ENCODE peak calls at places on chromosome 18, in seven cellular contexts. One of them, this sample, is unnamed.

GRCh38 chr18:31684279-31685096 is at the start of gene B4GALT6:
- DNase-seq in brain microvascular endothelial cell: peak; percentile 7
- DNase-seq in PC-3: peak; percentile 11
- DNase-seq in AG04450: no peak
- DNase-seq in colonic mucosa: peak; percentile 43
- DNase-seq in endodermal cell: peak; percentile 86
- DNase-seq in body of pancreas: peak; percentile 30
- DNase-seq in this sample: peak; percentile 22

GRCh38 chr18:49274188-49274714 is 186.2 kb downstream of the DYM start:
- DNase-seq in body of pancreas: no peak
- DNase-seq in PC-3: no peak
- DNase-seq in AG04450: no peak
- DNase-seq in brain microvascular endothelial cell: no peak
- DNase-seq in endodermal cell: no peak
- DNase-seq in colonic mucosa: no peak
- DNase-seq in this sample: no peak

GRCh38 chr18:7856733-7857132 is 289.6 kb downstream of the PTPRM start:
- DNase-seq in brain microvascular endothelial cell: peak; percentile 73
- DNase-seq in AG04450: no peak
- DNase-seq in PC-3: peak; percentile 19
- DNase-seq in endodermal cell: no peak
- DNase-seq in body of pancreas: no peak
- DNase-seq in colonic mucosa: no peak
- DNase-seq in this sample: no peak

GRCh38 chr18:79485788-79486355 is 90.1 kb downstream of the NFATC1 start:
- DNase-seq in colonic mucosa: no peak
- DNase-seq in body of pancreas: no peak
- DNase-seq in brain microvascular endothelial cell: peak; percentile 86
- DNase-seq in endodermal cell: no peak
- DNase-seq in PC-3: peak; percentile 6
- DNase-seq in AG04450: peak; percentile 54
- DNase-seq in this sample: no peak

GRCh38 chr18:711330-711692 is 1.1 kb downstream of the ENOSF1 start:
- DNase-seq in endodermal cell: peak; percentile 59
- DNase-seq in PC-3: no peak
- DNase-seq in brain microvascular endothelial cell: no peak
- DNase-seq in AG04450: no peak
- DNase-seq in colonic mucosa: no peak
- DNase-seq in body of pancreas: no peak
- DNase-seq in this sample: peak; percentile 14

GRCh38 chr18:34592961-34593382 is 117.1 kb upstream of the DTNA start:
- DNase-seq in body of pancreas: peak; percentile 64
- DNase-seq in endodermal cell: peak; percentile 83
- DNase-seq in brain microvascular endothelial cell: peak; percentile 59
- DNase-seq in colonic mucosa: no peak
- DNase-seq in PC-3: no peak
- DNase-seq in AG04450: peak; percentile 16
- DNase-seq in this sample: no peak

GRCh38 chr18:32469190-32469611 is 1.5 kb downstream of the GAREM1 start:
- DNase-seq in colonic mucosa: peak; percentile 47
- DNase-seq in AG04450: no peak
- DNase-seq in endodermal cell: peak; percentile 65
- DNase-seq in body of pancreas: peak; percentile 68
- DNase-seq in brain microvascular endothelial cell: peak; percentile 18
- DNase-seq in PC-3: peak; percentile 23
- DNase-seq in this sample: no peak

GRCh38 chr18:29147944-29148343 is 971.0 kb upstream of the CDH2 start:
- DNase-seq in brain microvascular endothelial cell: peak; percentile 57
- DNase-seq in PC-3: peak; percentile 46
- DNase-seq in colonic mucosa: no peak
- DNase-seq in body of pancreas: no peak
- DNase-seq in endodermal cell: peak; percentile 65
- DNase-seq in AG04450: peak; percentile 61
- DNase-seq in this sample: no peak

GRCh38 chr18:649341-649740 is 8.1 kb upstream of the TYMS start:
- DNase-seq in AG04450: no peak
- DNase-seq in body of pancreas: no peak
- DNase-seq in colonic mucosa: no peak
- DNase-seq in endodermal cell: no peak
- DNase-seq in PC-3: peak; percentile 89
- DNase-seq in brain microvascular endothelial cell: no peak
- DNase-seq in this sample: no peak

GRCh38 chr18:37395631-37396030 is 170.0 kb downstream of the CELF4 start:
- DNase-seq in endodermal cell: no peak
- DNase-seq in PC-3: no peak
- DNase-seq in AG04450: no peak
- DNase-seq in body of pancreas: no peak
- DNase-seq in colonic mucosa: no peak
- DNase-seq in brain microvascular endothelial cell: no peak
- DNase-seq in this sample: no peak

GRCh38 chr18:47876813-47877212 is 53.6 kb downstream of the SMAD2 start:
- DNase-seq in AG04450: no peak
- DNase-seq in PC-3: no peak
- DNase-seq in colonic mucosa: no peak
- DNase-seq in brain microvascular endothelial cell: no peak
- DNase-seq in body of pancreas: no peak
- DNase-seq in endodermal cell: no peak
- DNase-seq in this sample: no peak

GRCh38 chr18:31329787-31330438 is 12.0 kb downstream of the DSG1 start:
- DNase-seq in colonic mucosa: no peak
- DNase-seq in PC-3: no peak
- DNase-seq in body of pancreas: no peak
- DNase-seq in brain microvascular endothelial cell: no peak
- DNase-seq in endodermal cell: no peak
- DNase-seq in AG04450: no peak
- DNase-seq in this sample: no peak

GRCh38 chr18:50126466-50126865 is 68.5 kb downstream of the MYO5B start:
- DNase-seq in endodermal cell: no peak
- DNase-seq in AG04450: no peak
- DNase-seq in brain microvascular endothelial cell: no peak
- DNase-seq in PC-3: no peak
- DNase-seq in colonic mucosa: no peak
- DNase-seq in body of pancreas: no peak
- DNase-seq in this sample: no peak

GRCh38 chr18:2871111-2871720 is 24.4 kb downstream of the EMILIN2 start:
- DNase-seq in colonic mucosa: no peak
- DNase-seq in endodermal cell: no peak
- DNase-seq in AG04450: no peak
- DNase-seq in body of pancreas: no peak
- DNase-seq in brain microvascular endothelial cell: no peak
- DNase-seq in PC-3: no peak
- DNase-seq in this sample: no peak

GRCh38 chr18:59129964-59130703 is 9.6 kb upstream of the SEC11C start:
- DNase-seq in PC-3: no peak
- DNase-seq in body of pancreas: no peak
- DNase-seq in colonic mucosa: no peak
- DNase-seq in endodermal cell: no peak
- DNase-seq in AG04450: no peak
- DNase-seq in brain microvascular endothelial cell: no peak
- DNase-seq in this sample: no peak

GRCh38 chr18:59124370-59124704 is 15.3 kb upstream of the SEC11C start:
- DNase-seq in brain microvascular endothelial cell: no peak
- DNase-seq in PC-3: no peak
- DNase-seq in AG04450: no peak
- DNase-seq in endodermal cell: no peak
- DNase-seq in colonic mucosa: no peak
- DNase-seq in body of pancreas: no peak
- DNase-seq in this sample: no peak

GRCh38 chr18:59123588-59124369 is 15.9 kb upstream of the SEC11C start:
- DNase-seq in brain microvascular endothelial cell: peak; percentile 93
- DNase-seq in AG04450: peak; percentile 75
- DNase-seq in body of pancreas: no peak
- DNase-seq in colonic mucosa: no peak
- DNase-seq in endodermal cell: no peak
- DNase-seq in PC-3: peak; percentile 66
- DNase-seq in this sample: peak; percentile 65

GRCh38 chr18:59127047-59127446 is 12.6 kb upstream of the SEC11C start:
- DNase-seq in AG04450: no peak
- DNase-seq in colonic mucosa: no peak
- DNase-seq in PC-3: no peak
- DNase-seq in brain microvascular endothelial cell: no peak
- DNase-seq in endodermal cell: peak; percentile 60
- DNase-seq in body of pancreas: no peak
- DNase-seq in this sample: no peak
- TF ChIP-seq CTCF in AG04450: no peak
- TF ChIP-seq CTCF in colonic mucosa: no peak
- TF ChIP-seq CTCF in PC-3: no peak
- TF ChIP-seq CTCF in brain microvascular endothelial cell: no peak
- TF ChIP-seq CTCF in endodermal cell: peak; percentile 56
- TF ChIP-seq CTCF in body of pancreas: no peak
- TF ChIP-seq CTCF in this sample: no peak

DNA sequence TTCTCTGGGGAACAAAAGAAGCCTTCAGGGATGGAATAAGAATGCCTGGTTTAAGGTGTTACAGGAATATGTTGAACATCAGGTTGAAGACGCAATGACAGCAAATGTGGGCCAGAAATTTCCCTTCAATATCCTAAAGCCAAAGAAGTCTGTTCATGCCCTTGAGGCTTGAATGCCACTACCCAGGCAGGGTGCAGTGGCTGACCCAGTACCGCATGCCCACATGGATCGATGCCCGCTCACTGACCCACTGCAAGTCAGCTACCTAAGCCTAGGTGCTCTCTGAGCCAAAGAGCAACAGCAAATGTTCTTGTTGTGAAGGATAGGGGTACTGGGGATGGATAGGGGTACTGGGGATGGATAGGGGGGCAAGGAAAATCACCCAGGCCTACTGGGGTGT is 58.2 kb downstream of the GNAL start:
- DNase-seq in body of pancreas: no peak
- DNase-seq in AG04450: no peak
- DNase-seq in PC-3: no peak
- DNase-seq in endodermal cell: no peak
- DNase-seq in colonic mucosa: no peak
- DNase-seq in brain microvascular endothelial cell: no peak
- DNase-seq in this sample: no peak
- H3K27ac ChIP-seq in body of pancreas: no peak overlapping the region
- H3K27ac ChIP-seq in AG04450: no peak overlapping the region
- H3K27ac ChIP-seq in PC-3: no peak overlapping the region
- H3K27ac ChIP-seq in endodermal cell: no peak overlapping the region
- H3K27ac ChIP-seq in colonic mucosa: no peak overlapping the region
- H3K27ac ChIP-seq in brain microvascular endothelial cell: no peak overlapping the region
- H3K27ac ChIP-seq in this sample: no peak overlapping the region

GRCh38 chr18:44719519-44720060 is 38.9 kb downstream of the SETBP1 start:
- DNase-seq in brain microvascular endothelial cell: no peak
- DNase-seq in colonic mucosa: no peak
- DNase-seq in endodermal cell: no peak
- DNase-seq in body of pancreas: no peak
- DNase-seq in PC-3: no peak
- DNase-seq in AG04450: no peak
- DNase-seq in this sample: no peak

GRCh38 chr18:44723973-44724778 is 43.5 kb downstream of the SETBP1 start:
- DNase-seq in AG04450: no peak
- DNase-seq in endodermal cell: no peak
- DNase-seq in PC-3: no peak
- DNase-seq in brain microvascular endothelial cell: no peak
- DNase-seq in colonic mucosa: no peak
- DNase-seq in body of pancreas: no peak
- DNase-seq in this sample: no peak

GRCh38 chr18:44727291-44727690 is 46.6 kb downstream of the SETBP1 start:
- DNase-seq in endodermal cell: no peak
- DNase-seq in brain microvascular endothelial cell: no peak
- DNase-seq in AG04450: no peak
- DNase-seq in PC-3: no peak
- DNase-seq in colonic mucosa: no peak
- DNase-seq in body of pancreas: no peak
- DNase-seq in this sample: no peak

GRCh38 chr18:44725300-44726096 is 44.8 kb downstream of the SETBP1 start:
- DNase-seq in colonic mucosa: no peak
- DNase-seq in brain microvascular endothelial cell: peak; percentile 72
- DNase-seq in endodermal cell: no peak
- DNase-seq in body of pancreas: peak; percentile 29
- DNase-seq in PC-3: peak; percentile 21
- DNase-seq in AG04450: no peak
- DNase-seq in this sample: peak; percentile 26

DNA sequence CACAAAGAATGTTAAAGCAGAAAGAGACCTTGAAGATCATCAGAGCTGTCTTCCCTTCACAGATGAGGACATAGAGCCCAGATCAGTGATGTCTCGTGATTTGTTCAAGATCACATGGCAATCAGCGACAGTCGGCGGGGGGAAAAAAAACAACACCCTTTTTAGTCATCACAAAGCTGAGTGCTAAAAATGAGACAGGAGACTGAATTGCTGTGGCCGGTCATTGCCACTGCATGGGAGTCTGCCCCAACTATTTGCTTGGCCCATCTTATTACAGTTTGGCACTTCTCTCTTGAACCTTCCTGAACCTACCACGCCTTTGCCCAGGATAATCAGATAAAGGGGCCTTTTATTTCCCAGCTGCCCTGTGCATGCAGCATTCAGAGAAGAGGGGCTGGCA is 42.7 kb downstream of the SETBP1 start:
- DNase-seq in brain microvascular endothelial cell: no peak
- DNase-seq in colonic mucosa: no peak
- DNase-seq in PC-3: no peak
- DNase-seq in endodermal cell: no peak
- DNase-seq in body of pancreas: no peak
- DNase-seq in AG04450: no peak
- DNase-seq in this sample: no peak
- TF ChIP-seq CTCF in brain microvascular endothelial cell: no peak
- TF ChIP-seq CTCF in colonic mucosa: no peak
- TF ChIP-seq CTCF in PC-3: no peak
- TF ChIP-seq CTCF in endodermal cell: no peak
- TF ChIP-seq CTCF in body of pancreas: no peak
- TF ChIP-seq CTCF in AG04450: no peak
- TF ChIP-seq CTCF in this sample: no peak

GRCh38 chr18:44679912-44680270 is 797 bp upstream of the SETBP1 start:
- DNase-seq in PC-3: peak; percentile 7
- DNase-seq in brain microvascular endothelial cell: no peak
- DNase-seq in AG04450: no peak
- DNase-seq in endodermal cell: peak; percentile 82
- DNase-seq in colonic mucosa: peak; percentile 66
- DNase-seq in body of pancreas: peak; percentile 63
- DNase-seq in this sample: peak; percentile 20

GRCh38 chr18:44679056-44679911 is 1.4 kb upstream of the SETBP1 start:
- DNase-seq in body of pancreas: peak; percentile 90
- DNase-seq in PC-3: peak; percentile 67
- DNase-seq in colonic mucosa: peak; percentile 88
- DNase-seq in AG04450: peak; percentile 36
- DNase-seq in brain microvascular endothelial cell: peak; percentile 87
- DNase-seq in endodermal cell: peak; percentile 91
- DNase-seq in this sample: peak; percentile 77

GRCh38 chr18:44677933-44678332 is 2.8 kb upstream of the SETBP1 start:
- DNase-seq in colonic mucosa: no peak
- DNase-seq in brain microvascular endothelial cell: no peak
- DNase-seq in PC-3: no peak
- DNase-seq in endodermal cell: no peak
- DNase-seq in body of pancreas: no peak
- DNase-seq in AG04450: no peak
- DNase-seq in this sample: no peak

GRCh38 chr18:44680271-44681038 is at the start of gene SETBP1:
- DNase-seq in PC-3: peak; percentile 48
- DNase-seq in brain microvascular endothelial cell: no peak
- DNase-seq in endodermal cell: peak; percentile 88
- DNase-seq in AG04450: no peak
- DNase-seq in body of pancreas: peak; percentile 79
- DNase-seq in colonic mucosa: peak; percentile 73
- DNase-seq in this sample: peak; percentile 52

DNA sequence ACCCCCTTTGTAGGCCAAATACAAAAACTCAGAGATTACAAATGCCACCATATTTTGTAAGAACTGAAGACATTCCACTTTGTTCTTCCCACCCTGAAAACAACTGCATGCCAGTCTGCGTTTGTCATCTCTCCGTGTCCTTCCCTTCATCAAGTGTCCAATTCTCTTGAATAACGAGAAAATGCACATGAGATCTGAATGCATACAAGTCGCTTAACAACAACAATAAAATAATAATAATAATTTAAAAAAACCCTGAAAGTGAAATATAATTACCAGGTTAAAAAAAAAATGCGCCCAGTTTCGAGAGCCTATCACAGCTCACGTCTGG is 2.0 kb upstream of the SETBP1 start:
- DNase-seq in brain microvascular endothelial cell: no peak
- DNase-seq in endodermal cell: no peak
- DNase-seq in body of pancreas: no peak
- DNase-seq in AG04450: no peak
- DNase-seq in colonic mucosa: no peak
- DNase-seq in PC-3: no peak
- DNase-seq in this sample: no peak
- H3K27ac ChIP-seq in brain microvascular endothelial cell: no peak overlapping the region
- H3K27ac ChIP-seq in endodermal cell: no peak overlapping the region
- H3K27ac ChIP-seq in body of pancreas: peak overlapping the region; percentile 96
- H3K27ac ChIP-seq in AG04450: no peak overlapping the region
- H3K27ac ChIP-seq in colonic mucosa: peak overlapping the region; percentile 93
- H3K27ac ChIP-seq in PC-3: no peak overlapping the region
- H3K27ac ChIP-seq in this sample: peak overlapping the region; percentile 83

This sample was measured in RWPE1.